ENCODE peak calls at places on chromosomes 1 and 21, in nine cellular contexts. One of them, this sample, is unnamed.

GRCh38 chr1:111880866-111881837 is 108.3 kb downstream of the KCND3 start:
- DNase-seq in GM12864: no peak
- DNase-seq in dorsolateral prefrontal cortex: no peak
- DNase-seq in fibroblast of pulmonary artery: no peak
- DNase-seq in tibial nerve: no peak
- DNase-seq in GM23338: no peak
- DNase-seq in bronchial epithelial cell: no peak
- DNase-seq in AG10803: no peak
- DNase-seq in lower lobe of right lung: no peak
- DNase-seq in this sample: no peak

GRCh38 chr1:59730759-59731478 is 83.8 kb upstream of the HOOK1 start:
- DNase-seq in GM12864: no peak
- DNase-seq in bronchial epithelial cell: peak
- DNase-seq in GM23338: no peak
- DNase-seq in dorsolateral prefrontal cortex: no peak
- DNase-seq in fibroblast of pulmonary artery: peak
- DNase-seq in tibial nerve: peak
- DNase-seq in AG10803: peak
- DNase-seq in lower lobe of right lung: no peak
- DNase-seq in this sample: peak

GRCh38 chr1:65255088-65256050 is 54.0 kb upstream of the DNAJC6 start:
- DNase-seq in lower lobe of right lung: no peak
- DNase-seq in bronchial epithelial cell: peak
- DNase-seq in AG10803: peak
- DNase-seq in tibial nerve: no peak
- DNase-seq in dorsolateral prefrontal cortex: peak
- DNase-seq in GM23338: peak
- DNase-seq in fibroblast of pulmonary artery: no peak
- DNase-seq in GM12864: no peak
- DNase-seq in this sample: peak

GRCh38 chr21:38267991-38268858 is 11.4 kb downstream of the KCNJ15 start:
- DNase-seq in dorsolateral prefrontal cortex: no peak
- DNase-seq in GM23338: no peak
- DNase-seq in fibroblast of pulmonary artery: no peak
- DNase-seq in GM12864: no peak
- DNase-seq in bronchial epithelial cell: peak
- DNase-seq in AG10803: peak
- DNase-seq in lower lobe of right lung: no peak
- DNase-seq in tibial nerve: no peak
- DNase-seq in this sample: no peak

GRCh38 chr1:11713095-11713494 is 21.6 kb downstream of the DRAXIN start:
- DNase-seq in AG10803: no peak
- DNase-seq in fibroblast of pulmonary artery: no peak
- DNase-seq in GM12864: no peak
- DNase-seq in lower lobe of right lung: no peak
- DNase-seq in bronchial epithelial cell: no peak
- DNase-seq in GM23338: no peak
- DNase-seq in dorsolateral prefrontal cortex: no peak
- DNase-seq in tibial nerve: no peak
- DNase-seq in this sample: no peak

GRCh38 chr1:173861731-173862145 is 6.1 kb downstream of the GAS5 start:
- DNase-seq in lower lobe of right lung: no peak
- DNase-seq in fibroblast of pulmonary artery: no peak
- DNase-seq in GM23338: peak
- DNase-seq in bronchial epithelial cell: no peak
- DNase-seq in dorsolateral prefrontal cortex: no peak
- DNase-seq in AG10803: no peak
- DNase-seq in tibial nerve: no peak
- DNase-seq in GM12864: no peak
- DNase-seq in this sample: peak

GRCh38 chr1:67888208-67888607 is 54.9 kb upstream of the GNG12 start:
- DNase-seq in GM23338: no peak
- DNase-seq in lower lobe of right lung: no peak
- DNase-seq in AG10803: no peak
- DNase-seq in GM12864: no peak
- DNase-seq in dorsolateral prefrontal cortex: no peak
- DNase-seq in bronchial epithelial cell: no peak
- DNase-seq in fibroblast of pulmonary artery: no peak
- DNase-seq in tibial nerve: no peak
- DNase-seq in this sample: no peak

GRCh38 chr1:59788825-59789224 is 25.9 kb upstream of the HOOK1 start:
- DNase-seq in dorsolateral prefrontal cortex: no peak
- DNase-seq in AG10803: no peak
- DNase-seq in GM12864: no peak
- DNase-seq in bronchial epithelial cell: peak
- DNase-seq in lower lobe of right lung: no peak
- DNase-seq in fibroblast of pulmonary artery: no peak
- DNase-seq in GM23338: no peak
- DNase-seq in tibial nerve: no peak
- DNase-seq in this sample: no peak

GRCh38 chr21:15128267-15128666 is 63.5 kb upstream of the NRIP1 start:
- DNase-seq in dorsolateral prefrontal cortex: no peak
- DNase-seq in AG10803: no peak
- DNase-seq in bronchial epithelial cell: no peak
- DNase-seq in GM12864: no peak
- DNase-seq in lower lobe of right lung: no peak
- DNase-seq in tibial nerve: no peak
- DNase-seq in fibroblast of pulmonary artery: no peak
- DNase-seq in GM23338: no peak
- DNase-seq in this sample: no peak

GRCh38 chr1:40392206-40392605 is 18.7 kb downstream of the SMAP2 start:
- DNase-seq in tibial nerve: no peak
- DNase-seq in GM23338: no peak
- DNase-seq in fibroblast of pulmonary artery: peak
- DNase-seq in bronchial epithelial cell: peak
- DNase-seq in lower lobe of right lung: no peak
- DNase-seq in AG10803: peak
- DNase-seq in GM12864: no peak
- DNase-seq in dorsolateral prefrontal cortex: no peak
- DNase-seq in this sample: peak
- TF ChIP-seq CTCF in tibial nerve: no peak
- TF ChIP-seq CTCF in GM23338: no peak
- TF ChIP-seq CTCF in fibroblast of pulmonary artery: no peak
- TF ChIP-seq CTCF in bronchial epithelial cell: no peak
- TF ChIP-seq CTCF in lower lobe of right lung: no peak
- TF ChIP-seq CTCF in AG10803: no peak
- TF ChIP-seq CTCF in GM12864: no peak
- TF ChIP-seq CTCF in dorsolateral prefrontal cortex: no peak
- TF ChIP-seq CTCF in this sample: no peak

GRCh38 chr1:109111386-109112055 is 2.4 kb upstream of the ELAPOR1 start:
- DNase-seq in fibroblast of pulmonary artery: no peak
- DNase-seq in bronchial epithelial cell: peak
- DNase-seq in GM23338: no peak
- DNase-seq in AG10803: peak
- DNase-seq in lower lobe of right lung: no peak
- DNase-seq in GM12864: no peak
- DNase-seq in dorsolateral prefrontal cortex: no peak
- DNase-seq in tibial nerve: no peak
- DNase-seq in this sample: peak

GRCh38 chr1:109112652-109113285 is 1.1 kb upstream of the ELAPOR1 start:
- DNase-seq in lower lobe of right lung: peak
- DNase-seq in dorsolateral prefrontal cortex: peak
- DNase-seq in GM12864: no peak
- DNase-seq in tibial nerve: peak
- DNase-seq in bronchial epithelial cell: peak
- DNase-seq in GM23338: peak
- DNase-seq in AG10803: peak
- DNase-seq in fibroblast of pulmonary artery: peak
- DNase-seq in this sample: peak

GRCh38 chr1:109109906-109110305 is 4.0 kb upstream of the ELAPOR1 start:
- DNase-seq in AG10803: no peak
- DNase-seq in fibroblast of pulmonary artery: no peak
- DNase-seq in GM12864: no peak
- DNase-seq in tibial nerve: no peak
- DNase-seq in GM23338: no peak
- DNase-seq in bronchial epithelial cell: no peak
- DNase-seq in dorsolateral prefrontal cortex: no peak
- DNase-seq in lower lobe of right lung: no peak
- DNase-seq in this sample: no peak

GRCh38 chr1:109113787-109114568 is at the start of gene ELAPOR1:
- DNase-seq in tibial nerve: no peak
- DNase-seq in dorsolateral prefrontal cortex: peak
- DNase-seq in fibroblast of pulmonary artery: no peak
- DNase-seq in lower lobe of right lung: peak
- DNase-seq in GM12864: no peak
- DNase-seq in GM23338: peak
- DNase-seq in bronchial epithelial cell: peak
- DNase-seq in AG10803: peak
- DNase-seq in this sample: no peak

DNA sequence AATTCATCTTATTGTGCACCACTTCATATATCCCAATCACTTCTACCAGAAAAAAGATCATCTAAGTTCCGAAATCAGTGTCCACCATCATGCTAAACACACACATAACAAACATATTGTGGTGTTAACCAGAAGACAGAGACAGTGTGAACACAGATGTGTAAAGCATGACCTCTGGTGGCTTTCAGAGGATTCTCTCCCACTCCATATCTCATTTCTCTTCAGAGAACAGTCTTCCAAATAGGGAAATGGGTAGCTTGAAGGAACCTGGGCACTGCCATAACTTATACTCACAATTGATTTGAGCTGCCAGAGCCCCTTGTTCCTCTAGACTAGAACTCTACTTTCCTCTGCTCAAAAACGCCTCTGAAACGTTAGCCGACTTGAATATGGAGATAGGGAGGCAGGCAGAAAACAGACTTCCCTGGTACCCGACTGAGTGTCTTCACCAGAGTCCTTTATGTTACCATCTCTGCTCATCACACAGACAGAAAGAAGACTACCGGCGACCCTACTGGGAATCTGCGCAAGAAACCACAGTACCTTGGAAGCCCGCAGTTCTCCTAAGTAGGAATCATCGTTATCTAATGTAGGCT is 1.8 kb upstream of the ELAPOR1 start:
- DNase-seq in lower lobe of right lung: no peak
- DNase-seq in AG10803: peak
- DNase-seq in GM12864: no peak
- DNase-seq in bronchial epithelial cell: peak
- DNase-seq in dorsolateral prefrontal cortex: no peak
- DNase-seq in tibial nerve: no peak
- DNase-seq in GM23338: no peak
- DNase-seq in fibroblast of pulmonary artery: peak
- DNase-seq in this sample: peak
- TF ChIP-seq CTCF in lower lobe of right lung: no peak
- TF ChIP-seq CTCF in AG10803: peak
- TF ChIP-seq CTCF in GM12864: peak
- TF ChIP-seq CTCF in bronchial epithelial cell: peak
- TF ChIP-seq CTCF in dorsolateral prefrontal cortex: no peak
- TF ChIP-seq CTCF in tibial nerve: no peak
- TF ChIP-seq CTCF in GM23338: peak
- TF ChIP-seq CTCF in fibroblast of pulmonary artery: peak
- TF ChIP-seq CTCF in this sample: peak

DNA sequence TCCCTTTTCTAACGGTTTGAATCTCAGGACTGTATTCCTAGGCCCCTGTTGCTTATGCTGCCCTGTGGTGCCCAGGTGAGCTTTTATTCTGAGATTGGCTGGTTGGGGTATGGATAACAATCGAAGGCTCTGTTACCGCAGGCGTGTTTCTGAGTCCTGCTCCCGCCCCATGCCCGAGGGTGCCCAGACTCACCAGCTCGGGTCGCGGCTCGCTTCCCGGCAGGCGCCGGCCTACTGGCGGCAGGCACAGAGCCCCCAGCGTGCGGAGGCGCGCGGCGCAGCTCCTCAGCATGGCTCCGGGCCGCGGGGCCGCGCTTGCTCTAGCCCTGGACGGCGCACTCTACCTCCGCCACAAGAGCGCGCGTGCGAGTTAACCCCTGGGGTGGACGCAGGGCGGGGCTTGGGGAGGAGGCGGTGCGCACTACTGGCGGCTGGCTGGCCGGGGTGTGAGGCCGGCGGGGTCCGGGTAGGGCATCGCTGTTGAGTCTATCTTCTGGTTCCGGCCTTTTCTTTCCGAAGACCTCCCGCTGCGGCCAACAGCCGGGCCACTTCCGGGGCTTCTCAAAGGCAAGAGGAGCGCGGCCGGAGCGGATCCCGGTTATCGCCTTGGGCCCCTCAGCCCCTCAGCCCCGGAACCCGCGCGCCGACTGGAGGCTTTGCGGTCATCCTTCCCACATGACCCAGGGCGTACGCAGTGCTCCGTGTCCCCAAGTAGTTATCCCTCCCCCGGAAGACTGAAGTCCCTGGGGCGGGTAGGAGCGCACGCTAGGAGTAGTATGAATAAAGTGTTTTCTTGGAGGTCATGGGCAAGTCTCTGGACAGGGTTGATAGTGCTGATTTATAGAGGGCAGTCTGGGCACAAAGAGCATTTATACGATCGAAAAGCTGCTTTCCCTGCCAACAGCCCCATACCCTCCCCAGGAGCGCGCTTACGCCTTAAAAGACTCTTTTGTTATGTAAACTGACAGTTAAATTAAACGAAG is at the start of gene THEM4:
- DNase-seq in AG10803: peak
- DNase-seq in lower lobe of right lung: peak
- DNase-seq in fibroblast of pulmonary artery: peak
- DNase-seq in GM12864: peak
- DNase-seq in GM23338: peak
- DNase-seq in dorsolateral prefrontal cortex: peak
- DNase-seq in tibial nerve: peak
- DNase-seq in bronchial epithelial cell: peak
- DNase-seq in this sample: peak
- TF ChIP-seq CTCF in AG10803: no peak
- TF ChIP-seq CTCF in lower lobe of right lung: peak
- TF ChIP-seq CTCF in fibroblast of pulmonary artery: no peak
- TF ChIP-seq CTCF in GM12864: peak
- TF ChIP-seq CTCF in GM23338: peak
- TF ChIP-seq CTCF in dorsolateral prefrontal cortex: no peak
- TF ChIP-seq CTCF in tibial nerve: peak
- TF ChIP-seq CTCF in bronchial epithelial cell: peak
- TF ChIP-seq CTCF in this sample: peak

GRCh38 chr1:86706018-86706417 is 1.6 kb downstream of the SH3GLB1 start:
- DNase-seq in bronchial epithelial cell: peak
- DNase-seq in GM23338: no peak
- DNase-seq in fibroblast of pulmonary artery: no peak
- DNase-seq in tibial nerve: no peak
- DNase-seq in GM12864: no peak
- DNase-seq in dorsolateral prefrontal cortex: no peak
- DNase-seq in lower lobe of right lung: no peak
- DNase-seq in AG10803: no peak
- DNase-seq in this sample: peak

GRCh38 chr1:86705633-86705985 is 1.2 kb downstream of the SH3GLB1 start:
- DNase-seq in lower lobe of right lung: no peak
- DNase-seq in bronchial epithelial cell: peak
- DNase-seq in GM23338: no peak
- DNase-seq in GM12864: no peak
- DNase-seq in tibial nerve: no peak
- DNase-seq in fibroblast of pulmonary artery: peak
- DNase-seq in AG10803: peak
- DNase-seq in dorsolateral prefrontal cortex: no peak
- DNase-seq in this sample: peak

GRCh38 chr1:86704972-86705632 is 726 bp downstream of the SH3GLB1 start:
- DNase-seq in dorsolateral prefrontal cortex: peak
- DNase-seq in AG10803: peak
- DNase-seq in tibial nerve: peak
- DNase-seq in GM12864: no peak
- DNase-seq in bronchial epithelial cell: peak
- DNase-seq in GM23338: peak
- DNase-seq in lower lobe of right lung: peak
- DNase-seq in fibroblast of pulmonary artery: peak
- DNase-seq in this sample: peak

GRCh38 chr1:86712088-86712860 is 7.9 kb downstream of the SH3GLB1 start:
- DNase-seq in lower lobe of right lung: no peak
- DNase-seq in bronchial epithelial cell: peak
- DNase-seq in fibroblast of pulmonary artery: no peak
- DNase-seq in GM12864: no peak
- DNase-seq in dorsolateral prefrontal cortex: no peak
- DNase-seq in tibial nerve: no peak
- DNase-seq in AG10803: no peak
- DNase-seq in GM23338: no peak
- DNase-seq in this sample: no peak

GRCh38 chr1:86708923-86709322 is 4.5 kb downstream of the SH3GLB1 start:
- DNase-seq in dorsolateral prefrontal cortex: no peak
- DNase-seq in tibial nerve: no peak
- DNase-seq in lower lobe of right lung: no peak
- DNase-seq in GM12864: no peak
- DNase-seq in bronchial epithelial cell: peak
- DNase-seq in GM23338: no peak
- DNase-seq in AG10803: no peak
- DNase-seq in fibroblast of pulmonary artery: peak
- DNase-seq in this sample: no peak
- TF ChIP-seq CTCF in dorsolateral prefrontal cortex: no peak
- TF ChIP-seq CTCF in tibial nerve: no peak
- TF ChIP-seq CTCF in lower lobe of right lung: no peak
- TF ChIP-seq CTCF in GM12864: no peak
- TF ChIP-seq CTCF in bronchial epithelial cell: no peak
- TF ChIP-seq CTCF in GM23338: no peak
- TF ChIP-seq CTCF in AG10803: no peak
- TF ChIP-seq CTCF in fibroblast of pulmonary artery: no peak
- TF ChIP-seq CTCF in this sample: no peak

This sample was measured in MCF 10A.